ENCODE peak calls at places on chromosomes 6 and 20, in eight cellular contexts. I is fibroblast of lung, N is testis, G is heart right ventricle, W is cardiac muscle cell, T is GM12878, K is brain microvascular endothelial cell, Z is MM.1S. F is an unnamed sample.
A peak's percentile ranks its signal among the peaks of the same experiment; 100 is the strongest.

GRCh38 chr6:163260911-163261310 is 153.6 kb upstream of the QKI start:
- DNase-seq in G (no peak), I (no peak), W (no peak), Z (no peak), T (no peak), N (peak; percentile 42), K (no peak), F (no peak)

GRCh38 chr6:12313311-12313991 is 23.3 kb downstream of the EDN1 start:
- DNase-seq in W (no peak), N (no peak), Z (no peak), T (no peak), G (no peak), I (no peak), K (no peak), F (no peak)

GRCh38 chr20:571754-572331 is 28.3 kb upstream of the CSNK2A1 start:
- DNase-seq in N (peak; percentile 33), W (peak; percentile 70), T (no peak), I (peak; percentile 13), G (peak; percentile 86), K (no peak), Z (no peak), F (no peak)

GRCh38 chr20:34850969-34851368 is 21.7 kb downstream of the GGT7 start:
- DNase-seq in K (no peak), G (no peak), N (no peak), T (no peak), Z (no peak), I (peak; percentile 20), W (no peak), F (no peak)

GRCh38 chr20:34579936-34580587 is 21.5 kb downstream of the MAP1LC3A start:
- DNase-seq in Z (peak; percentile 78), K (no peak), W (no peak), I (peak; percentile 52), T (peak; percentile 67), N (peak; percentile 0), G (no peak), F (no peak)

GRCh38 chr20:37114012-37114411 is 18.2 kb upstream of the RBL1 start:
- DNase-seq in Z (no peak), N (no peak), G (no peak), W (no peak), I (no peak), K (no peak), T (no peak), F (no peak)

GRCh38 chr6:154453329-154453728 is 57.2 kb downstream of the CNKSR3 start:
- DNase-seq in T (no peak), K (no peak), N (no peak), W (no peak), Z (no peak), G (no peak), I (no peak), F (no peak)

GRCh38 chr6:10613693-10614092 is 80.7 kb downstream of the C6orf52 start:
- DNase-seq in W (no peak), K (no peak), I (no peak), Z (no peak), T (no peak), G (no peak), N (no peak), F (no peak)

GRCh38 chr6:100335999-100336398 is 128.7 kb downstream of the SIM1 start:
- DNase-seq in W (no peak), I (no peak), T (no peak), K (no peak), G (no peak), N (no peak), Z (no peak), F (no peak)

GRCh38 chr20:62571667-62572344 is 70.5 kb upstream of the SLCO4A1 start:
- DNase-seq in K (no peak), G (no peak), I (no peak), T (no peak), W (no peak), Z (no peak), N (peak; percentile 36), F (no peak)

GRCh38 chr6:52162940-52163908 is 23.0 kb upstream of the IL17A start:
- DNase-seq in G (no peak), Z (peak; percentile 77), W (peak; percentile 8), I (no peak), T (no peak), K (no peak), N (no peak), F (peak; percentile 1)

GRCh38 chr20:32343438-32343837 is 14.7 kb upstream of the ASXL1 start:
- DNase-seq in K (no peak), I (peak; percentile 87), N (no peak), G (no peak), T (no peak), W (peak; percentile 84), Z (no peak), F (no peak)

GRCh38 chr20:46978871-46979536 is 84.4 kb downstream of the EYA2 start:
- DNase-seq in T (no peak), I (no peak), G (no peak), K (no peak), W (peak; percentile 49), Z (no peak), N (peak; percentile 72), F (no peak)

GRCh38 chr20:50582591-50583234 is 72.5 kb downstream of the PTPN1 start:
- DNase-seq in Z (no peak), K (no peak), T (no peak), G (no peak), I (no peak), W (no peak), N (no peak), F (no peak)

GRCh38 chr20:61588356-61589054 is 336.4 kb downstream of the CDH4 start:
- DNase-seq in K (peak; percentile 7), Z (no peak), G (no peak), W (peak; percentile 24), I (peak; percentile 81), N (no peak), T (no peak), F (peak; percentile 10)

GRCh38 chr6:42239736-42240375 is 22.2 kb upstream of the MRPS10 start:
- DNase-seq in Z (no peak), G (no peak), T (no peak), N (no peak), K (no peak), W (no peak), I (peak; percentile 69), F (no peak)

GRCh38 chr6:12555267-12555666 is 161.3 kb upstream of the PHACTR1 start:
- DNase-seq in Z (no peak), K (peak; percentile 60), T (no peak), I (peak; percentile 85), G (no peak), N (no peak), W (peak; percentile 90), F (no peak)

GRCh38 chr6:6003334-6004146 is 3.2 kb downstream of the NRN1 start:
- DNase-seq in I (no peak), Z (peak; percentile 63), W (no peak), K (peak; percentile 22), G (peak; percentile 47), N (no peak), T (no peak), F (no peak)

GRCh38 chr6:105988321-105988720 is 97.8 kb upstream of the PRDM1 start:
- DNase-seq in I (no peak), Z (no peak), N (no peak), G (no peak), T (no peak), W (no peak), K (no peak), F (no peak)

GRCh38 chr20:16929756-16930155 is 181.6 kb downstream of the OTOR start:
- DNase-seq in W (no peak), G (no peak), K (peak; percentile 28), Z (no peak), N (no peak), T (no peak), I (peak; percentile 81), F (no peak)

DNA sequence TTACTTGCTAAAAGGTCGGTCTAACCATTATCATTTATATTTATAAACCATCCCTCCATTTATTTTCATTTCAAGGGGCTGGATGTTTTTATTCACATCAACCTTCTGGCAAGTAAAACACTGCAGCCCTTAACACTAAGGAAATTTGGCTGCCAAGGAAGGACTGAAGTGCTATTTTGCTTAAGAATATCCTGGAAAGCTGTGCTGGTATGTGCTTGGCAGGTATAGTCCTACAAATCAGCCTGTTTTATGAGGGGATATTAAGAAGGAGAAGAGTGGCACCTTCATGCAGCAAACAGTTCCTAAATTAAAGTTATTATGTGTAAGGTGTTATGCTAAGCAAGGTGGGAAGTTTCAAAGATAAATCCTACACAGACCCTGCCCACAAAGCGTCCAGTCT is 9.8 kb downstream of the PHACTR2 start:
- DNase-seq in K (no peak), G (no peak), W (no peak), I (no peak), Z (no peak), T (no peak), N (no peak), F (no peak)
- H3K27ac ChIP-seq in K (no peak overlapping the region), G (peak overlapping the region; percentile 55), W (no peak overlapping the region), I (no peak overlapping the region), Z (no peak overlapping the region), T (no peak overlapping the region), N (no peak overlapping the region), F (no peak overlapping the region)

DNA sequence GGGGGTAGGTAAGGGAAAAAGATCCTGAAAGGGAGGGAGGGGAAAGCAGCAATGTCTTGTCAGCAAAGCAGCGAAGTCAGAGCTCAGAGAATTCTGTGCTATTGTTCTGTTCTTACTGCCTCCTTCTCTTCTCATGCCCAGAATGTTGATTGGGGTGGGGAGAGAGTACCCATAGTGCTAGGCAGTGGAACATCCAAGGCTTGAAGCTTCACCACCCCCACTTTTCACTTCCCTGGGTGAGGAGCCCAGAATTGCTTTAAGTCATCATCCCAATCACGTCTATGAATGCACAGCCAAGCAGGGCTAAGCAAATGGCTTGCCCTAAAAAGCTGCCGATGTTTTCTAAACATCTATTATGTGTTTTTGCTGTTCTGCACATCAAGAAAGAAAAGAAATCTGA is 16.5 kb downstream of the REPS1 start:
- DNase-seq in N (no peak), K (peak; percentile 31), G (no peak), W (no peak), T (no peak), I (peak; percentile 39), Z (no peak), F (no peak)
- TF ChIP-seq CTCF in N (no peak), K (no peak), G (no peak), W (no peak), T (no peak), I (no peak), Z (no peak), F (no peak)

GRCh38 chr20:22566876-22567658 is 17.3 kb downstream of the FOXA2 start:
- DNase-seq in Z (no peak), T (no peak), K (no peak), W (no peak), G (no peak), N (no peak), I (no peak), F (no peak)
- H3K27me3 ChIP-seq in Z (no peaks in the 10 kb centered on the region), T (peaks cover 15% of the 10 kb centered on the region), K (peaks cover 69% of the 10 kb centered on the region), W (peaks cover 100% of the 10 kb centered on the region), G (peaks cover 99% of the 10 kb centered on the region), N (no peaks in the 10 kb centered on the region), I (peaks cover 25% of the 10 kb centered on the region), F (peaks cover 32% of the 10 kb centered on the region)

DNA sequence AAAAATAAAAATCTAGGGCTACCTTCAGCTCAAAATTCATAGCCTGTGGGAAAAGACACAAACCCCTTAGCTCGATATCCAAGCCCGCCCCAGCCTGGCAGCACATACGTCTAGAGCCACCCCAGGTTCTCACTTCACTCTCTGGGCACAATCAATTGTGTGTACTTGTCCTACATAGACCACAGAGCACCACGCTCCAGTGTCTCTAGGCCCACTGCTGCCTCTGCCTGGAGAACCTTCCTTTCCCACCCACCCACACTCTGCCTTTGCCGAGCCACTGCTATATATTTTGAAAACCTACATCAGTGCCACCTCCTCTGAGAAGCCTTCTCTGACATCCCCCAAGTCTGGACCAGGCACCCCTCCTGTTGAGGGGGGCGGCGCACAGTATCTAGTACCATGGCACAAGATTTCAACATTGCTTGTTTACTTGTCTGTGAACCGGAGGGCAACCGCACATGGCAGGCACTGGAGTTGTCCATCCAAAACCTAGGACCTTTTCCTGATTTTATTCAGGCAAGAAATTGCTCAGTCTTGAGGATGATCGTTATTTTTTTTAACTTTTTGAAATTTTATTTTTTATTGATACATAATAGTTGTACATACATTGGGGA is 141.5 kb downstream of the UNC5CL start:
- DNase-seq in Z (no peak), K (no peak), T (no peak), I (no peak), N (no peak), G (no peak), W (no peak), F (no peak)
- H3K27ac ChIP-seq in Z (no peak overlapping the region), K (no peak overlapping the region), T (no peak overlapping the region), I (no peak overlapping the region), N (no peak overlapping the region), G (peak overlapping the region; percentile 90), W (no peak overlapping the region), F (no peak overlapping the region)

F was measured in AG04450.